ENCODE peak calls at places on chromosome 9, in six cellular contexts. One of them, this sample, is unnamed.

GRCh38 chr9:14164908-14165307 is 149.0 kb downstream of the NFIB start:
- DNase-seq in H1: no peak
- DNase-seq in mesendoderm: no peak
- DNase-seq in IMR-90: no peak
- DNase-seq in H9: no peak
- DNase-seq in mesenchymal stem cell: no peak
- DNase-seq in this sample: no peak

GRCh38 chr9:90783964-90784363 is 17.7 kb upstream of the SYK start:
- DNase-seq in mesenchymal stem cell: no peak
- DNase-seq in IMR-90: no peak
- DNase-seq in H1: no peak
- DNase-seq in mesendoderm: no peak
- DNase-seq in H9: no peak
- DNase-seq in this sample: no peak

GRCh38 chr9:133732351-133733073 is 5.6 kb downstream of the SARDH start:
- DNase-seq in mesendoderm: no peak
- DNase-seq in mesenchymal stem cell: no peak
- DNase-seq in H1: no peak
- DNase-seq in H9: no peak
- DNase-seq in IMR-90: no peak
- DNase-seq in this sample: no peak

GRCh38 chr9:4982720-4983482 is 2.2 kb upstream of the JAK2 start:
- DNase-seq in H1: no peak
- DNase-seq in IMR-90: no peak
- DNase-seq in mesendoderm: no peak
- DNase-seq in H9: no peak
- DNase-seq in mesenchymal stem cell: no peak
- DNase-seq in this sample: no peak

GRCh38 chr9:20684865-20685696 is 1.0 kb downstream of the FOCAD start:
- DNase-seq in mesendoderm: no peak
- DNase-seq in H9: no peak
- DNase-seq in H1: no peak
- DNase-seq in mesenchymal stem cell: peak; percentile 76
- DNase-seq in IMR-90: peak; percentile 89
- DNase-seq in this sample: no peak

GRCh38 chr9:91580136-91580535 is 156.5 kb upstream of the NFIL3 start:
- DNase-seq in H9: no peak
- DNase-seq in mesendoderm: peak; percentile 85
- DNase-seq in H1: no peak
- DNase-seq in mesenchymal stem cell: peak; percentile 9
- DNase-seq in IMR-90: peak; percentile 58
- DNase-seq in this sample: no peak

GRCh38 chr9:133577463-133578112 is 31.6 kb downstream of the FAM163B start:
- DNase-seq in IMR-90: no peak
- DNase-seq in H1: no peak
- DNase-seq in H9: no peak
- DNase-seq in mesendoderm: no peak
- DNase-seq in mesenchymal stem cell: no peak
- DNase-seq in this sample: no peak

GRCh38 chr9:97412628-97413382 is 909 bp downstream of the TDRD7 start:
- DNase-seq in H9: no peak
- DNase-seq in IMR-90: peak; percentile 5
- DNase-seq in H1: no peak
- DNase-seq in mesendoderm: peak; percentile 17
- DNase-seq in mesenchymal stem cell: peak; percentile 33
- DNase-seq in this sample: peak; percentile 15

GRCh38 chr9:38058452-38059232 is 10.4 kb downstream of the SHB start:
- DNase-seq in IMR-90: no peak
- DNase-seq in mesenchymal stem cell: no peak
- DNase-seq in H1: no peak
- DNase-seq in H9: no peak
- DNase-seq in mesendoderm: no peak
- DNase-seq in this sample: no peak

GRCh38 chr9:211557-211956 is 3.1 kb upstream of the DOCK8 start:
- DNase-seq in H1: no peak
- DNase-seq in mesenchymal stem cell: no peak
- DNase-seq in H9: no peak
- DNase-seq in mesendoderm: no peak
- DNase-seq in IMR-90: no peak
- DNase-seq in this sample: no peak

GRCh38 chr9:91001146-91001611 is 199.6 kb downstream of the SYK start:
- DNase-seq in H9: no peak
- DNase-seq in mesenchymal stem cell: no peak
- DNase-seq in IMR-90: peak; percentile 61
- DNase-seq in H1: no peak
- DNase-seq in mesendoderm: no peak
- DNase-seq in this sample: no peak

GRCh38 chr9:97766092-97766491 is 69.0 kb upstream of the XPA start:
- DNase-seq in H1: no peak
- DNase-seq in mesenchymal stem cell: no peak
- DNase-seq in H9: no peak
- DNase-seq in IMR-90: peak; percentile 72
- DNase-seq in mesendoderm: no peak
- DNase-seq in this sample: no peak

GRCh38 chr9:86843182-86843581 is 104.1 kb downstream of the GAS1 start:
- DNase-seq in IMR-90: peak; percentile 19
- DNase-seq in H1: no peak
- DNase-seq in mesenchymal stem cell: no peak
- DNase-seq in H9: no peak
- DNase-seq in mesendoderm: no peak
- DNase-seq in this sample: no peak

GRCh38 chr9:10265102-10265708 is 347.6 kb downstream of the PTPRD start:
- DNase-seq in mesenchymal stem cell: peak; percentile 98
- DNase-seq in H1: no peak
- DNase-seq in H9: no peak
- DNase-seq in IMR-90: peak; percentile 82
- DNase-seq in mesendoderm: no peak
- DNase-seq in this sample: no peak

GRCh38 chr9:32427111-32427873 is 42.8 kb downstream of the ACO1 start:
- DNase-seq in mesendoderm: peak; percentile 28
- DNase-seq in IMR-90: peak; percentile 77
- DNase-seq in H9: no peak
- DNase-seq in mesenchymal stem cell: peak; percentile 72
- DNase-seq in H1: no peak
- DNase-seq in this sample: no peak

GRCh38 chr9:111399772-111400563 is 69.9 kb upstream of the OR2K2 start:
- DNase-seq in H1: peak; percentile 51
- DNase-seq in mesendoderm: peak; percentile 80
- DNase-seq in H9: peak; percentile 63
- DNase-seq in mesenchymal stem cell: peak; percentile 22
- DNase-seq in IMR-90: peak; percentile 21
- DNase-seq in this sample: no peak

GRCh38 chr9:8206720-8207119 is 407.1 kb upstream of the DMAC1 start:
- DNase-seq in H1: no peak
- DNase-seq in IMR-90: no peak
- DNase-seq in H9: no peak
- DNase-seq in mesenchymal stem cell: no peak
- DNase-seq in mesendoderm: no peak
- DNase-seq in this sample: no peak

GRCh38 chr9:130196643-130197042 is 24.4 kb downstream of the NCS1 start:
- DNase-seq in mesenchymal stem cell: no peak
- DNase-seq in H1: no peak
- DNase-seq in IMR-90: peak; percentile 64
- DNase-seq in H9: no peak
- DNase-seq in mesendoderm: no peak
- DNase-seq in this sample: no peak

GRCh38 chr9:97557606-97558095 is 56.2 kb downstream of the TMOD1 start:
- DNase-seq in H1: no peak
- DNase-seq in mesendoderm: no peak
- DNase-seq in IMR-90: no peak
- DNase-seq in H9: no peak
- DNase-seq in mesenchymal stem cell: no peak
- DNase-seq in this sample: no peak

GRCh38 chr9:85524531-85524930 is 217.2 kb downstream of the AGTPBP1 start:
- DNase-seq in mesenchymal stem cell: no peak
- DNase-seq in IMR-90: no peak
- DNase-seq in H1: no peak
- DNase-seq in H9: no peak
- DNase-seq in mesendoderm: no peak
- DNase-seq in this sample: no peak

GRCh38 chr9:113543286-113544000 is 79.9 kb downstream of the RGS3 start:
- DNase-seq in mesenchymal stem cell: no peak
- DNase-seq in mesendoderm: no peak
- DNase-seq in H1: no peak
- DNase-seq in H9: no peak
- DNase-seq in IMR-90: no peak
- DNase-seq in this sample: no peak

GRCh38 chr9:90665072-90665471 is 22.4 kb upstream of the DIRAS2 start:
- DNase-seq in H9: peak; percentile 70
- DNase-seq in mesendoderm: peak; percentile 53
- DNase-seq in H1: peak; percentile 65
- DNase-seq in IMR-90: no peak
- DNase-seq in mesenchymal stem cell: no peak
- DNase-seq in this sample: no peak

GRCh38 chr9:37209431-37210386 is 89.3 kb downstream of the ZCCHC7 start:
- DNase-seq in mesenchymal stem cell: peak; percentile 36
- DNase-seq in mesendoderm: peak; percentile 66
- DNase-seq in H9: no peak
- DNase-seq in H1: no peak
- DNase-seq in IMR-90: no peak
- DNase-seq in this sample: no peak

GRCh38 chr9:113228130-113228665 is 6.9 kb downstream of the SLC31A1 start:
- DNase-seq in mesenchymal stem cell: peak; percentile 66
- DNase-seq in mesendoderm: no peak
- DNase-seq in H9: no peak
- DNase-seq in H1: no peak
- DNase-seq in IMR-90: no peak
- DNase-seq in this sample: no peak

GRCh38 chr9:25864509-25864908 is 186.3 kb upstream of the TUSC1 start:
- DNase-seq in IMR-90: no peak
- DNase-seq in H1: no peak
- DNase-seq in mesendoderm: no peak
- DNase-seq in H9: no peak
- DNase-seq in mesenchymal stem cell: no peak
- DNase-seq in this sample: no peak

GRCh38 chr9:128080218-128080617 is 12.2 kb downstream of the SLC25A25 start:
- DNase-seq in IMR-90: no peak
- DNase-seq in H1: no peak
- DNase-seq in mesendoderm: no peak
- DNase-seq in mesenchymal stem cell: no peak
- DNase-seq in H9: no peak
- DNase-seq in this sample: no peak

GRCh38 chr9:85978496-85978895 is 37.5 kb downstream of the NAA35 start:
- DNase-seq in H1: no peak
- DNase-seq in H9: no peak
- DNase-seq in mesendoderm: no peak
- DNase-seq in mesenchymal stem cell: peak; percentile 8
- DNase-seq in IMR-90: peak; percentile 27
- DNase-seq in this sample: no peak

GRCh38 chr9:111900081-111900805 is 3.6 kb downstream of the UGCG start:
- DNase-seq in IMR-90: no peak
- DNase-seq in H9: no peak
- DNase-seq in H1: no peak
- DNase-seq in mesendoderm: no peak
- DNase-seq in mesenchymal stem cell: no peak
- DNase-seq in this sample: no peak

GRCh38 chr9:25678147-25678666 is at the start of gene TUSC1:
- DNase-seq in mesendoderm: peak; percentile 57
- DNase-seq in IMR-90: peak; percentile 61
- DNase-seq in H9: peak; percentile 50
- DNase-seq in mesenchymal stem cell: peak; percentile 80
- DNase-seq in H1: peak; percentile 76
- DNase-seq in this sample: peak; percentile 49

GRCh38 chr9:95028855-95029219 is 288.7 kb downstream of the FANCC start:
- DNase-seq in H1: no peak
- DNase-seq in IMR-90: no peak
- DNase-seq in mesenchymal stem cell: no peak
- DNase-seq in mesendoderm: no peak
- DNase-seq in H9: no peak
- DNase-seq in this sample: no peak

GRCh38 chr9:128393171-128393761 is 22.1 kb downstream of the URM1 start:
- DNase-seq in mesendoderm: peak; percentile 67
- DNase-seq in IMR-90: no peak
- DNase-seq in H9: peak; percentile 81
- DNase-seq in mesenchymal stem cell: no peak
- DNase-seq in H1: peak; percentile 79
- DNase-seq in this sample: peak; percentile 70

GRCh38 chr9:87909310-87910041 is 8.3 kb upstream of the SPATA31C1 start:
- DNase-seq in mesenchymal stem cell: no peak
- DNase-seq in H9: peak; percentile 64
- DNase-seq in mesendoderm: peak; percentile 27
- DNase-seq in H1: peak; percentile 48
- DNase-seq in IMR-90: no peak
- DNase-seq in this sample: no peak

GRCh38 chr9:18851069-18851468 is 181.9 kb downstream of the SAXO1 start:
- DNase-seq in IMR-90: no peak
- DNase-seq in mesendoderm: no peak
- DNase-seq in mesenchymal stem cell: no peak
- DNase-seq in H1: no peak
- DNase-seq in H9: no peak
- DNase-seq in this sample: no peak

GRCh38 chr9:79637180-79637925 is 65.6 kb downstream of the TLE4 start:
- DNase-seq in IMR-90: peak; percentile 56
- DNase-seq in H9: no peak
- DNase-seq in mesendoderm: no peak
- DNase-seq in H1: no peak
- DNase-seq in mesenchymal stem cell: peak; percentile 27
- DNase-seq in this sample: no peak

GRCh38 chr9:113528088-113528487 is 64.6 kb downstream of the RGS3 start:
- DNase-seq in mesendoderm: no peak
- DNase-seq in mesenchymal stem cell: no peak
- DNase-seq in H1: no peak
- DNase-seq in IMR-90: no peak
- DNase-seq in H9: no peak
- DNase-seq in this sample: no peak

GRCh38 chr9:136286987-136287379 is 16.9 kb downstream of the CCDC187 start:
- DNase-seq in mesenchymal stem cell: no peak
- DNase-seq in H1: no peak
- DNase-seq in IMR-90: no peak
- DNase-seq in mesendoderm: no peak
- DNase-seq in H9: no peak
- DNase-seq in this sample: no peak
- H2BK15ac ChIP-seq in mesenchymal stem cell: no peak overlapping the region
- H2BK15ac ChIP-seq in H1: no peak overlapping the region
- H2BK15ac ChIP-seq in IMR-90: no peak overlapping the region
- H2BK15ac ChIP-seq in mesendoderm: no peak overlapping the region
- H2BK15ac ChIP-seq in H9: no peak overlapping the region
- H2BK15ac ChIP-seq in this sample: no peak overlapping the region

GRCh38 chr9:92669890-92670708 is at the start of gene IPPK:
- DNase-seq in mesenchymal stem cell: peak; percentile 99
- DNase-seq in H9: peak; percentile 99
- DNase-seq in mesendoderm: peak; percentile 99
- DNase-seq in H1: peak; percentile 94
- DNase-seq in IMR-90: peak; percentile 99
- DNase-seq in this sample: peak; percentile 95
- H2BK5ac ChIP-seq in mesenchymal stem cell: peak within 1 kb of the TSS; percentile 68
- H2BK5ac ChIP-seq in H9: peak within 1 kb of the TSS; percentile 60
- H2BK5ac ChIP-seq in mesendoderm: peak within 1 kb of the TSS; percentile 85
- H2BK5ac ChIP-seq in H1: peak within 1 kb of the TSS; percentile 94
- H2BK5ac ChIP-seq in IMR-90: peak within 1 kb of the TSS; percentile 91
- H2BK5ac ChIP-seq in this sample: peak within 1 kb of the TSS; percentile 44

GRCh38 chr9:16138961-16139441 is 586.2 kb downstream of the CCDC171 start:
- DNase-seq in mesendoderm: no peak
- DNase-seq in H9: no peak
- DNase-seq in IMR-90: peak; percentile 88
- DNase-seq in mesenchymal stem cell: peak; percentile 43
- DNase-seq in H1: no peak
- DNase-seq in this sample: no peak
- H2BK15ac ChIP-seq in mesendoderm: no peak overlapping the region
- H2BK15ac ChIP-seq in H9: no peak overlapping the region
- H2BK15ac ChIP-seq in IMR-90: peak overlapping the region; percentile 29
- H2BK15ac ChIP-seq in mesenchymal stem cell: no peak overlapping the region
- H2BK15ac ChIP-seq in H1: no peak overlapping the region
- H2BK15ac ChIP-seq in this sample: no peak overlapping the region

GRCh38 chr9:75087279-75087823 is 604 bp downstream of the NMRK1 start:
- DNase-seq in H9: no peak
- DNase-seq in H1: no peak
- DNase-seq in IMR-90: peak; percentile 31
- DNase-seq in mesendoderm: peak; percentile 85
- DNase-seq in mesenchymal stem cell: peak; percentile 76
- DNase-seq in this sample: no peak
- H2BK5ac ChIP-seq in H9: no peak overlapping the region
- H2BK5ac ChIP-seq in H1: peak overlapping the region; percentile 91
- H2BK5ac ChIP-seq in IMR-90: peak overlapping the region; percentile 65
- H2BK5ac ChIP-seq in mesendoderm: peak overlapping the region; percentile 89
- H2BK5ac ChIP-seq in mesenchymal stem cell: peak overlapping the region; percentile 81
- H2BK5ac ChIP-seq in this sample: no peak overlapping the region

This sample was measured in neuronal stem cell.